ENCODE peak calls at places on chromosomes 11 and 22, in six cellular contexts. Z, F, P, R, W and D are unnamed samples.

GRCh38 chr22:17213976-17214375 is 5.3 kb downstream of the ADA2 start:
- DNase-seq in Z (peak; percentile 35), F (peak; percentile 67), P (peak; percentile 68), R (peak; percentile 67), W (no peak), D (no peak)

GRCh38 chr11:43738600-43739409 is 58.3 kb downstream of the HSD17B12 start:
- DNase-seq in Z (peak; percentile 15), F (no peak), P (peak; percentile 23), R (no peak), W (no peak), D (no peak)

GRCh38 chr11:129023968-129024676 is 81.5 kb upstream of the TP53AIP1 start:
- DNase-seq in Z (no peak), F (no peak), P (peak; percentile 87), R (peak; percentile 55), W (no peak), D (no peak)

GRCh38 chr11:370087-370941 is 1.0 kb downstream of the B4GALNT4 start:
- DNase-seq in Z (no peak), F (no peak), P (no peak), R (no peak), W (no peak), D (no peak)

GRCh38 chr11:70124321-70125061 is 46.4 kb downstream of the ANO1 start:
- DNase-seq in Z (no peak), F (no peak), P (no peak), R (no peak), W (peak; percentile 92), D (no peak)

GRCh38 chr11:68380786-68381622 is 68.6 kb downstream of the LRP5 start:
- DNase-seq in Z (no peak), F (peak; percentile 42), P (no peak), R (no peak), W (peak; percentile 82), D (no peak)

GRCh38 chr11:28268925-28269324 is 160.7 kb downstream of the METTL15 start:
- DNase-seq in Z (no peak), F (no peak), P (no peak), R (no peak), W (no peak), D (no peak)

GRCh38 chr22:20238567-20239062 is 29.5 kb downstream of the RTN4R start:
- DNase-seq in Z (peak; percentile 88), F (no peak), P (peak; percentile 73), R (peak; percentile 60), W (no peak), D (peak; percentile 36)

GRCh38 chr11:113690619-113691569 is 15.2 kb downstream of the TMPRSS5 start:
- DNase-seq in Z (peak; percentile 82), F (no peak), P (no peak), R (no peak), W (peak; percentile 70), D (no peak)

GRCh38 chr11:57425565-57426438 is 1.1 kb downstream of the SLC43A3 start:
- DNase-seq in Z (no peak), F (peak; percentile 65), P (peak; percentile 24), R (peak; percentile 72), W (peak; percentile 91), D (no peak)

GRCh38 chr22:20123364-20124082 is 6.5 kb upstream of the TRMT2A start:
- DNase-seq in Z (no peak), F (no peak), P (no peak), R (no peak), W (no peak), D (no peak)

GRCh38 chr11:33461726-33462125 is 204.5 kb downstream of the HIPK3 start:
- DNase-seq in Z (no peak), F (no peak), P (no peak), R (no peak), W (no peak), D (peak; percentile 8)

GRCh38 chr11:80995523-80995922 is 1554.7 kb upstream of the TENM4 start:
- DNase-seq in Z (no peak), F (no peak), P (no peak), R (no peak), W (no peak), D (no peak)

GRCh38 chr11:114846040-114846791 is 167.9 kb downstream of the NXPE2 start:
- DNase-seq in Z (peak; percentile 48), F (peak; percentile 63), P (no peak), R (peak; percentile 35), W (no peak), D (peak; percentile 82)

GRCh38 chr11:63829823-63830489 is 9.0 kb upstream of the MARK2 start:
- DNase-seq in Z (peak; percentile 60), F (no peak), P (no peak), R (no peak), W (no peak), D (peak; percentile 33)

GRCh38 chr11:2812371-2812991 is 73.1 kb downstream of the CDKN1C start:
- DNase-seq in Z (no peak), F (peak; percentile 76), P (no peak), R (no peak), W (no peak), D (no peak)

GRCh38 chr11:111604392-111605009 is 2.3 kb downstream of the SIK2 start:
- DNase-seq in Z (no peak), F (no peak), P (no peak), R (no peak), W (no peak), D (no peak)

GRCh38 chr11:96242191-96242845 is 100.7 kb downstream of the MAML2 start:
- DNase-seq in Z (no peak), F (no peak), P (no peak), R (no peak), W (no peak), D (no peak)

GRCh38 chr11:130427581-130428211 is 713 bp downstream of the ADAMTS8 start:
- DNase-seq in Z (no peak), F (peak; percentile 24), P (no peak), R (no peak), W (no peak), D (no peak)

GRCh38 chr11:126357055-126357962 is 1.8 kb downstream of the ST3GAL4 start:
- DNase-seq in Z (no peak), F (peak; percentile 36), P (no peak), R (no peak), W (peak; percentile 70), D (no peak)

GRCh38 chr11:73257342-73258103 is 14.6 kb upstream of the P2RY6 start:
- DNase-seq in Z (no peak), F (no peak), P (no peak), R (peak; percentile 68), W (peak; percentile 85), D (no peak)

GRCh38 chr11:78798567-78799170 is 224.0 kb upstream of the NARS2 start:
- DNase-seq in Z (peak; percentile 86), F (peak; percentile 72), P (peak; percentile 62), R (peak; percentile 76), W (peak; percentile 88), D (peak; percentile 28)

GRCh38 chr11:68930991-68931855 is 27.5 kb downstream of the IGHMBP2 start:
- DNase-seq in Z (no peak), F (no peak), P (no peak), R (no peak), W (no peak), D (no peak)

GRCh38 chr11:16605971-16606783 is 132.3 kb upstream of the C11orf58 start:
- DNase-seq in Z (peak; percentile 74), F (peak; percentile 93), P (peak; percentile 81), R (peak; percentile 91), W (peak; percentile 96), D (peak; percentile 82)
- H3K4me3 ChIP-seq in Z (peak overlapping the region; percentile 54), F (peak overlapping the region; percentile 83), P (peak overlapping the region; percentile 53), R (peak overlapping the region; percentile 46), W (peak overlapping the region; percentile 84), D (no peak overlapping the region)

GRCh38 chr22:22110548-22111266 is 128.1 kb upstream of the TOP3B start:
- DNase-seq in Z (peak; percentile 64), F (no peak), P (no peak), R (no peak), W (no peak), D (peak; percentile 25)
- H3K4me3 ChIP-seq in Z (no peak overlapping the region), F (no peak overlapping the region), P (no peak overlapping the region), R (no peak overlapping the region), W (no peak overlapping the region), D (no peak overlapping the region)

GRCh38 chr22:35996596-35996995 is 32.0 kb downstream of the RBFOX2 start:
- DNase-seq in Z (no peak), F (no peak), P (no peak), R (no peak), W (no peak), D (no peak)

GRCh38 chr22:35993048-35993714 is 35.4 kb downstream of the RBFOX2 start:
- DNase-seq in Z (no peak), F (no peak), P (no peak), R (no peak), W (no peak), D (no peak)

GRCh38 chr22:35995772-35996171 is 32.9 kb downstream of the RBFOX2 start:
- DNase-seq in Z (peak; percentile 44), F (peak; percentile 77), P (peak; percentile 35), R (peak; percentile 51), W (peak; percentile 93), D (no peak)

GRCh38 chr22:35997438-35997837 is 31.2 kb downstream of the RBFOX2 start:
- DNase-seq in Z (no peak), F (no peak), P (no peak), R (no peak), W (no peak), D (no peak)

DNA sequence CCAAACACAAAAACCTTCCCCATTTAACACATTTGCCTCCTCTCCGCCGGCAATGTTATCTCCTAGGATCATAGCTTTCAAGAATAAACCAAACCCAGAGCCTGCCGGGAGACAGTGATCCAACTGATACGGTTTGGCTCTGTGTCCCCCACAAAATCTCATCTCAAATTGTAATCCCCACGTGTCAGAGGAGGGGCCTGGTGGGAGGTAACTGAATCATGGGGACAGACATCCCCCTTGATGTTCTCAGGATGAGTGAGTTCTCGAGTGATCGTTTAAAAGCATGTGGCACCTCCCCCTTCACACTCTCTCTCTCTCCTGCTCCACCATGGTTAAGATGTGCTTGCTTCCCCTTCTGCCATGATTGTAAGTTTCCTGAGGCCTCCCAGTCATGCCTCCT is 33.3 kb downstream of the RBFOX2 start:
- DNase-seq in Z (no peak), F (no peak), P (no peak), R (no peak), W (no peak), D (no peak)
- H3K4me3 ChIP-seq in Z (no peak overlapping the region), F (peak overlapping the region; percentile 14), P (no peak overlapping the region), R (no peak overlapping the region), W (no peak overlapping the region), D (no peak overlapping the region)

GRCh38 chr11:61172888-61173287 is 11.7 kb upstream of the VPS37C start:
- DNase-seq in Z (no peak), F (no peak), P (no peak), R (no peak), W (no peak), D (no peak)

GRCh38 chr11:61173456-61173855 is 12.2 kb upstream of the VPS37C start:
- DNase-seq in Z (no peak), F (no peak), P (no peak), R (no peak), W (no peak), D (no peak)

GRCh38 chr11:61171907-61172306 is 10.7 kb upstream of the VPS37C start:
- DNase-seq in Z (no peak), F (no peak), P (no peak), R (no peak), W (no peak), D (no peak)

GRCh38 chr11:61170566-61170965 is 9.3 kb upstream of the VPS37C start:
- DNase-seq in Z (no peak), F (no peak), P (no peak), R (no peak), W (no peak), D (no peak)

GRCh38 chr11:61172353-61172752 is 11.1 kb upstream of the VPS37C start:
- DNase-seq in Z (no peak), F (no peak), P (no peak), R (no peak), W (no peak), D (no peak)
- H3K4me3 ChIP-seq in Z (no peak overlapping the region), F (no peak overlapping the region), P (no peak overlapping the region), R (no peak overlapping the region), W (no peak overlapping the region), D (no peak overlapping the region)

GRCh38 chr22:43118024-43118849 is 7.7 kb downstream of the BIK start:
- DNase-seq in Z (no peak), F (no peak), P (no peak), R (no peak), W (no peak), D (no peak)
- H3K4me3 ChIP-seq in Z (no peak overlapping the region), F (no peak overlapping the region), P (no peak overlapping the region), R (no peak overlapping the region), W (no peak overlapping the region), D (no peak overlapping the region)